ENCODE peak calls at places on chromosome 9, in ten cellular contexts. X is right atrium auricular region, Q is WTC11, Y is transverse colon, N is neural progenitor cell, L is foreskin fibroblast, A is pancreas, G is mammary epithelial cell, J is left lung, C is IMR-90. R is an unnamed sample.

GRCh38 chr9:90112791-90113190 is 508.0 kb downstream of the GADD45G start:
- DNase-seq in X (no peak), Q (no peak), Y (no peak), N (no peak), L (no peak), A (no peak), G (peak; percentile 53), J (no peak), C (peak; percentile 5), R (no peak)

GRCh38 chr9:4415281-4415680 is 75.0 kb upstream of the SLC1A1 start:
- DNase-seq in X (no peak), Q (no peak), Y (no peak), N (no peak), L (no peak), A (no peak), G (no peak), J (no peak), C (no peak), R (no peak)

GRCh38 chr9:33170464-33171156 is 3.5 kb upstream of the B4GALT1 start:
- DNase-seq in X (peak; percentile 61), Q (peak; percentile 42), Y (peak; percentile 66), N (peak; percentile 44), L (no peak), A (peak; percentile 46), G (no peak), J (peak; percentile 56), C (no peak), R (peak; percentile 68)

GRCh38 chr9:134396258-134396742 is 70.0 kb downstream of the RXRA start:
- DNase-seq in X (no peak), Q (no peak), Y (peak; percentile 51), N (no peak), L (no peak), A (no peak), G (no peak), J (peak; percentile 64), C (no peak), R (no peak)

GRCh38 chr9:88418715-88419540 is 30.7 kb downstream of the SPIN1 start:
- DNase-seq in X (no peak), Q (no peak), Y (no peak), N (no peak), L (no peak), A (no peak), G (peak; percentile 76), J (no peak), C (no peak), R (no peak)

GRCh38 chr9:123787411-123787810 is 142.5 kb downstream of the DENND1A start:
- DNase-seq in X (no peak), Q (no peak), Y (no peak), N (no peak), L (no peak), A (no peak), G (no peak), J (no peak), C (peak; percentile 12), R (no peak)

GRCh38 chr9:38149647-38150046 is 80.6 kb upstream of the SHB start:
- DNase-seq in X (no peak), Q (no peak), Y (no peak), N (no peak), L (no peak), A (no peak), G (no peak), J (no peak), C (no peak), R (no peak)

GRCh38 chr9:2722715-2723114 is 5.4 kb downstream of the KCNV2 start:
- DNase-seq in X (no peak), Q (no peak), Y (no peak), N (no peak), L (peak; percentile 54), A (no peak), G (peak; percentile 88), J (no peak), C (peak; percentile 59), R (no peak)

GRCh38 chr9:131799177-131799823 is 59.4 kb upstream of the RAPGEF1 start:
- DNase-seq in X (no peak), Q (peak; percentile 82), Y (peak; percentile 46), N (peak; percentile 92), L (peak; percentile 9), A (peak; percentile 24), G (peak; percentile 19), J (peak; percentile 41), C (peak; percentile 34), R (peak; percentile 41)

GRCh38 chr9:69333716-69334115 is 8.7 kb downstream of the ENTREP1 start:
- DNase-seq in X (no peak), Q (no peak), Y (no peak), N (no peak), L (no peak), A (no peak), G (no peak), J (no peak), C (no peak), R (no peak)

GRCh38 chr9:91256235-91256634 is 105.5 kb downstream of the AUH start:
- DNase-seq in X (no peak), Q (no peak), Y (no peak), N (no peak), L (no peak), A (no peak), G (no peak), J (no peak), C (no peak), R (no peak)

GRCh38 chr9:91258448-91258847 is 103.3 kb downstream of the AUH start:
- DNase-seq in X (no peak), Q (no peak), Y (no peak), N (no peak), L (no peak), A (no peak), G (no peak), J (no peak), C (no peak), R (no peak)

GRCh38 chr9:91248707-91249106 is 113.0 kb downstream of the AUH start:
- DNase-seq in X (no peak), Q (no peak), Y (no peak), N (no peak), L (no peak), A (no peak), G (no peak), J (no peak), C (peak; percentile 68), R (no peak)

GRCh38 chr9:91255327-91255726 is 106.4 kb downstream of the AUH start:
- DNase-seq in X (no peak), Q (no peak), Y (no peak), N (no peak), L (peak; percentile 59), A (no peak), G (no peak), J (no peak), C (peak; percentile 91), R (no peak)

GRCh38 chr9:91253488-91253887 is 108.2 kb downstream of the AUH start:
- DNase-seq in X (no peak), Q (no peak), Y (no peak), N (no peak), L (no peak), A (no peak), G (peak; percentile 9), J (no peak), C (peak; percentile 31), R (no peak)
- TF ChIP-seq CTCF in X (peak; percentile 20), Q (no peak), Y (no peak), N (peak; percentile 25), L (peak; percentile 10), A (no peak), G (peak; percentile 10), J (no peak), C (no peak), R (no peak)

DNA sequence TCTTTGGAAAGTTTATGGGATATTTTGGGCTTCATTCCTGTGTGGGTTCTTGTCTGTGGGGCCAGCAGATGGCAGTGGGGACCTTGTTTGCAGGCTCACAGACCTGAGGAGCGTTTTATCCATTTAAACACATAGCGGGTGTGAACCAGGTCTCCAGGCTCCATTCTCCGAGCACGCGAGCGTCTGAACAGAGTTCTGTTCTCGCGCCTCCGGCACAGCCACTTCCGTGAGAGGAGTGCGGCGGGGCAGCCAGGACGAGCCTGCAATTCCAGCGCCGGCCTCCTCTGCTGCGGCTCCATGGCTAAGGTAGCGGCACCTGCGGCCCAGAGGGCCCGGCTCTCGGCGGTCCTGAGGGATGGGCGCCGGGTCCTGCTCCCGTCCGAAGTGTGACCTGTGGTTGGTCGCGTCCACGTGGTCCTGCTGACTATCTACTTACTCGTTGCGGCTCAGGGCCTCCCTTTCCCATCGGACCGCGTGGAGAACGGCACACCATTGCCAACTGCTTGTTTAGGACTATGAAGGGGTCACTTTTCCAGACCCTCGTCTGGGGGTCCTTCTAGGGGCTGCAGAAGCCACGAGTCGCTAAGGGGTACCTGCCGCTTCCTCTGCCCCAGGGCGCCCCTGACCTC is 7.3 kb downstream of the NRARP start:
- DNase-seq in X (no peak), Q (peak; percentile 63), Y (peak; percentile 32), N (peak; percentile 44), L (no peak), A (peak; percentile 40), G (peak; percentile 37), J (no peak), C (peak; percentile 27), R (no peak)
- TF ChIP-seq CTCF in X (peak; percentile 34), Q (no peak), Y (peak; percentile 22), N (peak; percentile 33), L (peak; percentile 31), A (no peak), G (peak; percentile 57), J (no peak), C (peak; percentile 36), R (peak; percentile 45)

GRCh38 chr9:133118568-133118967 is 2.5 kb downstream of the RALGDS start:
- DNase-seq in X (no peak), Q (no peak), Y (no peak), N (no peak), L (no peak), A (no peak), G (no peak), J (no peak), C (no peak), R (no peak)

GRCh38 chr9:133119039-133119438 is 2.0 kb downstream of the RALGDS start:
- DNase-seq in X (no peak), Q (no peak), Y (no peak), N (no peak), L (no peak), A (no peak), G (no peak), J (no peak), C (no peak), R (peak; percentile 55)

GRCh38 chr9:133116346-133117231 is 4.5 kb downstream of the RALGDS start:
- DNase-seq in X (no peak), Q (no peak), Y (no peak), N (no peak), L (no peak), A (peak; percentile 20), G (no peak), J (peak; percentile 34), C (no peak), R (peak; percentile 17)

GRCh38 chr9:133118179-133118520 is 2.9 kb downstream of the RALGDS start:
- DNase-seq in X (no peak), Q (no peak), Y (no peak), N (no peak), L (no peak), A (no peak), G (no peak), J (no peak), C (no peak), R (no peak)

GRCh38 chr9:133117271-133118178 is 3.5 kb downstream of the RALGDS start:
- DNase-seq in X (no peak), Q (no peak), Y (no peak), N (no peak), L (no peak), A (no peak), G (no peak), J (peak; percentile 69), C (no peak), R (peak; percentile 71)
- TF ChIP-seq CTCF in X (no peak), Q (no peak), Y (no peak), N (no peak), L (no peak), A (no peak), G (no peak), J (no peak), C (no peak), R (peak; percentile 30)

GRCh38 chr9:127999461-127999860 is 18.7 kb upstream of the EEIG1 start:
- DNase-seq in X (no peak), Q (no peak), Y (no peak), N (no peak), L (no peak), A (no peak), G (no peak), J (no peak), C (no peak), R (no peak)
- TF ChIP-seq CTCF in X (no peak), Q (no peak), Y (no peak), N (no peak), L (no peak), A (no peak), G (no peak), J (no peak), C (no peak), R (no peak)

R was measured in left ventricle myocardium inferior.